ENCODE peak calls at places on chromosomes 6 and 20, in eight cellular contexts. Q is germinal center, M is NCI-H2081, W is hepatic stellate cell, C is GM19239, P is WTC11, L is T-helper 1 cell, Z is fibroblast of lung. F is an unnamed sample.

GRCh38 chr6:135796884-135797283 is 54.6 kb upstream of the PDE7B start:
- DNase-seq in M (no peak), L (no peak), P (no peak), C (no peak), Q (no peak), W (no peak), Z (peak), F (no peak)

GRCh38 chr6:12348530-12349511 is 58.7 kb downstream of the EDN1 start:
- DNase-seq in P (no peak), Q (no peak), Z (peak), W (peak), C (no peak), M (no peak), L (no peak), F (no peak)

GRCh38 chr6:8166156-8166555 is 63.8 kb upstream of the EEF1E1 start:
- DNase-seq in Q (no peak), W (no peak), Z (no peak), P (no peak), L (no peak), C (no peak), M (no peak), F (no peak)

GRCh38 chr6:53240763-53241162 is 92.1 kb upstream of the GCM1 start:
- DNase-seq in L (peak), M (no peak), P (no peak), C (no peak), Q (peak), W (no peak), Z (no peak), F (no peak)

GRCh38 chr6:5174756-5175155 is 86.0 kb downstream of the LYRM4 start:
- DNase-seq in C (no peak), Z (no peak), W (no peak), Q (no peak), L (peak), P (no peak), M (no peak), F (no peak)

GRCh38 chr6:35354361-35355135 is 12.2 kb downstream of the PPARD start:
- DNase-seq in Z (peak), Q (no peak), W (peak), L (no peak), P (no peak), C (no peak), M (no peak), F (no peak)

GRCh38 chr6:30615219-30615957 is 1.7 kb downstream of the PPP1R10 start:
- DNase-seq in M (peak), Z (peak), L (peak), W (no peak), P (no peak), C (no peak), Q (no peak), F (no peak)

GRCh38 chr20:49956689-49957443 is 20.7 kb downstream of the RNF114 start:
- DNase-seq in M (no peak), L (no peak), Q (no peak), W (no peak), Z (no peak), P (no peak), C (no peak), F (no peak)

GRCh38 chr6:157813191-157813590 is 9.9 kb upstream of the SNX9 start:
- DNase-seq in C (no peak), P (no peak), W (no peak), L (no peak), Z (peak), M (no peak), Q (no peak), F (no peak)

GRCh38 chr6:53616450-53617357 is 48.9 kb downstream of the KLHL31 start:
- DNase-seq in Q (no peak), L (no peak), M (no peak), P (no peak), C (no peak), W (no peak), Z (no peak), F (no peak)

F was measured in effector CD4-positive, alpha-beta T cell.